ENCODE peak calls at places on chromosomes 6 and 20, in six cellular contexts. Z is neural progenitor cell, R is H9, P is GM23248, C is hepatocyte, O is IMR-90. A is an unnamed sample.

GRCh38 chr6:29419516-29419915 is 4.8 kb downstream of the OR12D1 start:
- DNase-seq in Z (no peak), R (no peak), P (peak; percentile 6), C (no peak), O (no peak), A (no peak)

GRCh38 chr6:31701666-31702420 is 1.3 kb downstream of the ABHD16A start:
- DNase-seq in R (no peak), Z (no peak), P (peak; percentile 56), C (no peak), O (peak; percentile 41), A (peak; percentile 79)

GRCh38 chr6:111604259-111605099 is 1.2 kb downstream of the TRAF3IP2 start:
- DNase-seq in R (no peak), O (peak; percentile 80), Z (peak; percentile 44), C (peak; percentile 51), P (peak; percentile 91), A (peak; percentile 68)

GRCh38 chr6:8402546-8402945 is 32.8 kb downstream of the SLC35B3 start:
- DNase-seq in Z (no peak), R (no peak), C (no peak), P (no peak), O (no peak), A (no peak)

GRCh38 chr6:403659-404655 is 12.4 kb downstream of the IRF4 start:
- DNase-seq in C (no peak), Z (no peak), O (no peak), P (no peak), R (no peak), A (no peak)

GRCh38 chr20:21101453-21102251 is 4.5 kb downstream of the LINC00237 start:
- DNase-seq in R (peak; percentile 75), P (peak; percentile 23), C (peak; percentile 16), O (no peak), Z (peak; percentile 75), A (no peak)

GRCh38 chr6:83055366-83055964 is 10.2 kb downstream of the UBE3D start:
- DNase-seq in R (peak; percentile 40), P (peak; percentile 69), C (peak; percentile 61), Z (peak; percentile 73), O (peak; percentile 47), A (peak; percentile 82)

GRCh38 chr20:52493177-52493711 is 301.7 kb upstream of the ZFP64 start:
- DNase-seq in O (peak; percentile 36), C (peak; percentile 19), Z (no peak), P (peak; percentile 64), R (no peak), A (no peak)

GRCh38 chr6:113847435-113847834 is 9.7 kb upstream of the MARCKS start:
- DNase-seq in Z (no peak), C (no peak), O (peak; percentile 84), R (no peak), P (peak; percentile 85), A (no peak)

GRCh38 chr6:130760006-130760405 is 67.2 kb upstream of the SMLR1 start:
- DNase-seq in R (peak; percentile 62), O (peak; percentile 61), Z (peak; percentile 66), P (peak; percentile 76), C (peak; percentile 33), A (peak; percentile 44)

GRCh38 chr6:3587660-3588059 is 130.8 kb upstream of the SLC22A23 start:
- DNase-seq in P (no peak), C (no peak), Z (no peak), R (no peak), O (no peak), A (no peak)

GRCh38 chr6:134647861-134648260 is 302.0 kb downstream of the ALDH8A1 start:
- DNase-seq in P (no peak), C (no peak), O (peak; percentile 69), R (no peak), Z (no peak), A (no peak)

GRCh38 chr6:42007753-42008528 is 42.4 kb upstream of the TAF8 start:
- DNase-seq in R (no peak), C (no peak), Z (no peak), O (no peak), P (no peak), A (peak; percentile 60)

GRCh38 chr6:130593200-130593599 is 227.4 kb downstream of the TMEM200A start:
- DNase-seq in P (no peak), O (no peak), R (no peak), Z (no peak), C (no peak), A (no peak)

GRCh38 chr6:166553563-166554271 is 32.8 kb downstream of the RAMACL start:
- DNase-seq in C (no peak), Z (no peak), P (peak; percentile 99), R (no peak), O (peak; percentile 94), A (no peak)

GRCh38 chr6:75317503-75318206 is 33.1 kb upstream of the TMEM30A start:
- DNase-seq in C (no peak), Z (no peak), P (peak; percentile 60), O (peak; percentile 69), R (no peak), A (no peak)

GRCh38 chr6:167565388-167565787 is 240.5 kb downstream of the TTLL2 start:
- DNase-seq in O (no peak), C (no peak), Z (no peak), R (no peak), P (no peak), A (no peak)

GRCh38 chr6:43575105-43575771 is 600 bp downstream of the XPO5 start:
- DNase-seq in Z (peak; percentile 73), R (peak; percentile 48), O (peak; percentile 9), C (peak; percentile 55), P (peak; percentile 70), A (peak; percentile 68)

GRCh38 chr20:23078351-23078993 is 7.7 kb downstream of the CD93 start:
- DNase-seq in Z (peak; percentile 40), O (no peak), R (no peak), C (no peak), P (peak; percentile 52), A (no peak)

GRCh38 chr20:44401052-44401769 is 45.7 kb downstream of the HNF4A start:
- DNase-seq in R (no peak), P (no peak), C (peak; percentile 70), Z (no peak), O (no peak), A (no peak)

GRCh38 chr6:4644962-4645361 is 131.2 kb upstream of the CDYL start:
- DNase-seq in C (peak; percentile 68), R (no peak), O (peak; percentile 20), P (no peak), Z (no peak), A (no peak)

GRCh38 chr6:89073014-89073620 is 7.4 kb upstream of the PNRC1 start:
- DNase-seq in R (no peak), O (no peak), P (no peak), Z (peak; percentile 15), C (peak; percentile 40), A (no peak)

GRCh38 chr20:57451759-57452661 is 60.8 kb downstream of the RBM38 start:
- DNase-seq in P (no peak), C (no peak), O (no peak), Z (no peak), R (no peak), A (peak; percentile 71)

GRCh38 chr6:24778878-24779277 is 4.1 kb downstream of the GMNN start:
- DNase-seq in R (no peak), Z (no peak), O (no peak), P (no peak), C (no peak), A (no peak)

GRCh38 chr20:31968299-31969126 is 562 bp downstream of the XKR7 start:
- DNase-seq in P (peak; percentile 74), R (peak; percentile 94), O (peak; percentile 51), C (peak; percentile 94), Z (peak; percentile 96), A (peak; percentile 91)

GRCh38 chr6:35668708-35669440 is 19.8 kb downstream of the FKBP5 start:
- DNase-seq in P (peak; percentile 36), Z (no peak), O (peak; percentile 53), R (no peak), C (no peak), A (peak; percentile 42)
- H3K4me2 ChIP-seq in P (peak overlapping the region; percentile 66), Z (no peak overlapping the region), O (peak overlapping the region; percentile 63), R (no peak overlapping the region), C (peak overlapping the region; percentile 16), A (peak overlapping the region; percentile 70)

GRCh38 chr6:20467437-20467836 is 65.8 kb downstream of the E2F3 start:
- DNase-seq in O (no peak), P (no peak), C (no peak), Z (no peak), R (no peak), A (no peak)

GRCh38 chr6:20472748-20473147 is 61.5 kb upstream of the CDKAL1 start:
- DNase-seq in C (no peak), O (no peak), Z (no peak), P (no peak), R (no peak), A (no peak)

GRCh38 chr6:20464041-20464440 is 62.4 kb downstream of the E2F3 start:
- DNase-seq in P (no peak), O (no peak), Z (no peak), C (no peak), R (no peak), A (no peak)

GRCh38 chr6:20464847-20465246 is 63.2 kb downstream of the E2F3 start:
- DNase-seq in Z (no peak), O (no peak), R (no peak), C (no peak), P (no peak), A (no peak)

DNA sequence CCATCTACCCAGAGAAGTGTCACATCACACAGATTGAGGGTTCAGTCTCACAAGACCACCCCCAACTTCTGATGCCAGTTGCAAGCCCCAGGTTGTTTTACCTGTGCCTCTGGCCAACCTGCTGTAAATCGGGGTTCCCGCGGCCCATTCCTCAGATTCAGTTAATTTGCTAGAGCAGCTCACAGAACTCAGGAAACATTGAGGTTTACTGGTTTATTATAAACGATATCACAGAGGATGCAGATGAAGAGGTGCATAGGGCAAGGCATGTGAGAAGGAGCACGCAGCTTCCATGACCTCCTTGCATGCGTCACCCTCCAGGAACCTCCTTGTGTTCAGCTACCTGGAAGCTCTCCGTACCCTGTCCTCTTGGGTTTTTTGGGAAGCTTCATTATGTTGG is 66.1 kb upstream of the CDKAL1 start:
- DNase-seq in O (no peak), P (no peak), R (no peak), C (no peak), Z (no peak), A (no peak)
- H3K4me2 ChIP-seq in O (no peak overlapping the region), P (no peak overlapping the region), R (no peak overlapping the region), C (no peak overlapping the region), Z (no peak overlapping the region), A (no peak overlapping the region)

GRCh38 chr20:53852025-53852424 is 218.4 kb downstream of the BCAS1 start:
- DNase-seq in P (no peak), Z (no peak), R (no peak), C (no peak), O (no peak), A (no peak)
- H3K4me2 ChIP-seq in P (no peak overlapping the region), Z (no peak overlapping the region), R (no peak overlapping the region), C (no peak overlapping the region), O (no peak overlapping the region), A (no peak overlapping the region)

GRCh38 chr6:169252805-169253189 is 849 bp downstream of the THBS2 start:
- DNase-seq in R (peak; percentile 57), Z (peak; percentile 63), C (no peak), O (no peak), P (peak; percentile 56), A (no peak)
- H3K4me2 ChIP-seq in R (peak overlapping the region; percentile 70), Z (peak overlapping the region; percentile 77), C (peak overlapping the region; percentile 72), O (peak overlapping the region; percentile 96), P (peak overlapping the region; percentile 95), A (no peak overlapping the region)